ENCODE peak calls at places on chromosome 3, in four cellular contexts. W is ovary, Z is pancreas, S is psoas muscle. V is an unnamed sample.

GRCh38 chr3:128808672-128809071 is 70.7 kb upstream of the ACAD9 start:
- DNase-seq in W (no peak), Z (no peak), S (no peak), V (no peak)

GRCh38 chr3:130973401-130973800 is 53.2 kb downstream of the ASTE1 start:
- DNase-seq in W (no peak), Z (no peak), S (no peak), V (no peak)

GRCh38 chr3:153311531-153311930 is 149.5 kb downstream of the RAP2B start:
- DNase-seq in W (no peak), Z (no peak), S (no peak), V (no peak)

GRCh38 chr3:129476586-129476985 is 36.6 kb downstream of the IFT122 start:
- DNase-seq in W (no peak), Z (peak), S (no peak), V (no peak)

GRCh38 chr3:111236833-111237713 is 165.5 kb downstream of the NECTIN3 start:
- DNase-seq in W (no peak), Z (no peak), S (no peak), V (no peak)

GRCh38 chr3:60613769-60614303 is 637.4 kb downstream of the FHIT start:
- DNase-seq in W (no peak), Z (no peak), S (no peak), V (no peak)

GRCh38 chr3:36635731-36636130 is 128.6 kb downstream of the DCLK3 start:
- DNase-seq in W (no peak), Z (no peak), S (no peak), V (no peak)

GRCh38 chr3:48505146-48505545 is 1.2 kb upstream of the SHISA5 start:
- DNase-seq in W (no peak), Z (no peak), S (no peak), V (no peak)

GRCh38 chr3:13824521-13825316 is 55.2 kb downstream of the WNT7A start:
- DNase-seq in W (no peak), Z (no peak), S (peak), V (no peak)

GRCh38 chr3:151085889-151086483 is 522 bp downstream of the MED12L start:
- DNase-seq in W (peak), Z (peak), S (peak), V (no peak)

GRCh38 chr3:63050548-63050947 is 175.3 kb upstream of the CADPS start:
- DNase-seq in W (no peak), Z (no peak), S (no peak), V (no peak)

GRCh38 chr3:50327129-50327528 is 894 bp downstream of the TUSC2 start:
- DNase-seq in W (no peak), Z (no peak), S (no peak), V (no peak)
- H3K27ac ChIP-seq in W (peak), Z (no peak), S (peak), V (peak)

GRCh38 chr3:197508924-197509775 is 46.6 kb downstream of the BDH1 start:
- DNase-seq in W (no peak), Z (no peak), S (no peak), V (no peak)
- H3K4me3 ChIP-seq in W (no peak), Z (no peak), S (peak), V (peak)

GRCh38 chr3:145266368-145266767 is 894.6 kb downstream of the PLOD2 start:
- DNase-seq in W (no peak), Z (no peak), S (no peak), V (no peak)
- TF ChIP-seq CTCF in W (no peak), Z (no peak), S (no peak), V (no peak)

DNA sequence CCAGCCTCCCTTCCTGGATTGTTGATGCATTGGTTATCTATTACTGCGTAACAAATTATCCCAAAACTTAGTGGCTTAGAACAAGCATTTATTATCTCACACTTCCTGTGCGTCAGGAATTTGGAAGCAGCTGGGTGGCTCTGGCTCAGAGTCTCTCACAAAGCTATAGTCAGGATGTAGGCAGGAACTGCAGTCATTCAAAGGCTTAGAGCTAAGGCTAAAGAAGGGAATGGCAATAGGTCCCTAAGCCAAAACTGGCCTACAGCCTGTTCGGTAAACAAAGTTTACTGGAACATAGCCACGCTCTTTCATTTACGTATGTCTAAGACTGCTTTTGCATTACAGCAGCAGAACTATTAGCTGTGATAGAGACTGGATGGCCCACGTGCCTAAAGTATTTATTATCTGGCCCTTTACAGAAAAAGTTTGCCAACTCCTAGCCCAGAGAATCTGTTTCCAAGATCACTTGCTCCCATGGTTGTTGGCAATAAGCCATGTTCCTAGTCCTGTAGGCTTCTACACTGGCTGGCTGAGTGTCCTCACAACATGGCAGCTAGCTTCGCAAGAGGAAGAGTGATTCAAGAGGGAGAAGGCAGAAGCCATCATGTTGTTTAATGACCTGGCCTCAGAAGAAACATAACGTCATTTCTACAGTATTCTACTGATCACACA is 132.4 kb downstream of the SNRK start:
- DNase-seq in W (no peak), Z (peak), S (no peak), V (no peak)
- H3K27ac ChIP-seq in W (no peak), Z (peak), S (peak), V (peak)

V was measured in coronary artery.